ENCODE peak calls at places on chromosome 17, in five cellular contexts. D, N, E, Z and P are unnamed samples.
A peak's percentile ranks its signal among the peaks of the same experiment; 100 is the strongest.

GRCh38 chr17:32609085-32609484 is 122.3 kb downstream of the CDK5R1 start:
- DNase-seq in D (peak; percentile 68), N (peak; percentile 55), E (peak; percentile 60), Z (peak; percentile 15), P (no peak)

GRCh38 chr17:45790296-45790922 is 6.3 kb downstream of the CRHR1 start:
- DNase-seq in D (no peak), N (no peak), E (no peak), Z (no peak), P (no peak)

GRCh38 chr17:77640242-77640641 is 318.3 kb upstream of the TNRC6C start:
- DNase-seq in D (no peak), N (no peak), E (no peak), Z (no peak), P (no peak)

GRCh38 chr17:81466564-81467472 is 45.8 kb downstream of the ACTG1 start:
- DNase-seq in D (no peak), N (no peak), E (no peak), Z (no peak), P (no peak)

GRCh38 chr17:728911-729310 is 3.5 kb upstream of the TLCD3A start:
- DNase-seq in D (peak; percentile 91), N (no peak), E (no peak), Z (no peak), P (no peak)

GRCh38 chr17:7703584-7704574 is 1.1 kb upstream of the EFNB3 start:
- DNase-seq in D (no peak), N (no peak), E (no peak), Z (peak; percentile 32), P (peak; percentile 71)

GRCh38 chr17:6534846-6535514 is 21.4 kb downstream of the PITPNM3 start:
- DNase-seq in D (no peak), N (no peak), E (no peak), Z (no peak), P (no peak)

GRCh38 chr17:28896491-28896883 is 1.0 kb downstream of the FLOT2 start:
- DNase-seq in D (peak; percentile 18), N (no peak), E (no peak), Z (peak; percentile 23), P (no peak)

GRCh38 chr17:36593651-36594316 is 2.1 kb downstream of the DHRS11 start:
- DNase-seq in D (no peak), N (no peak), E (no peak), Z (no peak), P (no peak)

GRCh38 chr17:57966875-57967274 is 11.7 kb upstream of the CUEDC1 start:
- DNase-seq in D (no peak), N (no peak), E (no peak), Z (no peak), P (no peak)

GRCh38 chr17:19781488-19782458 is 33.7 kb upstream of the ALDH3A1 start:
- DNase-seq in D (no peak), N (no peak), E (no peak), Z (no peak), P (no peak)

GRCh38 chr17:67759355-67760171 is 41.8 kb downstream of the NOL11 start:
- DNase-seq in D (no peak), N (no peak), E (no peak), Z (no peak), P (no peak)

GRCh38 chr17:17883801-17884200 is 47.0 kb upstream of the SREBF1 start:
- DNase-seq in D (no peak), N (no peak), E (no peak), Z (no peak), P (no peak)

GRCh38 chr17:75941442-75941819 is 589 bp upstream of the FBF1 start:
- DNase-seq in D (no peak), N (no peak), E (no peak), Z (no peak), P (no peak)

GRCh38 chr17:79919164-79919585 is 79.9 kb upstream of the CBX4 start:
- DNase-seq in D (peak; percentile 98), N (peak; percentile 97), E (no peak), Z (no peak), P (peak; percentile 87)

GRCh38 chr17:386145-386876 is 33.7 kb upstream of the RPH3AL start:
- DNase-seq in D (peak; percentile 49), N (peak; percentile 93), E (peak; percentile 62), Z (peak; percentile 69), P (no peak)

GRCh38 chr17:64635647-64636305 is 26.3 kb downstream of the SMURF2 start:
- DNase-seq in D (peak; percentile 54), N (no peak), E (no peak), Z (peak; percentile 80), P (no peak)

GRCh38 chr17:44039829-44040635 is 25.3 kb upstream of the TMEM101 start:
- DNase-seq in D (no peak), N (no peak), E (no peak), Z (no peak), P (no peak)

GRCh38 chr17:4599505-4600281 is 15.4 kb downstream of the SMTNL2 start:
- DNase-seq in D (no peak), N (no peak), E (no peak), Z (no peak), P (no peak)

GRCh38 chr17:36657390-36657762 is 56.0 kb downstream of the MRM1 start:
- DNase-seq in D (no peak), N (no peak), E (no peak), Z (no peak), P (no peak)

GRCh38 chr17:82357394-82357793 is 1.7 kb upstream of the TEX19 start:
- DNase-seq in D (no peak), N (no peak), E (no peak), Z (no peak), P (no peak)

GRCh38 chr17:80063815-80064585 is 27.6 kb downstream of the CCDC40 start:
- DNase-seq in D (peak; percentile 83), N (peak; percentile 58), E (no peak), Z (peak; percentile 48), P (no peak)

GRCh38 chr17:44324092-44324570 is 492 bp downstream of the SLC25A39 start:
- DNase-seq in D (no peak), N (no peak), E (no peak), Z (no peak), P (no peak)

GRCh38 chr17:77889866-77890760 is 68.4 kb upstream of the TNRC6C start:
- DNase-seq in D (no peak), N (no peak), E (no peak), Z (no peak), P (no peak)

GRCh38 chr17:48522990-48523389 is 7.8 kb downstream of the HOXB1 start:
- DNase-seq in D (no peak), N (no peak), E (no peak), Z (no peak), P (no peak)

GRCh38 chr17:78132086-78132676 is 1.6 kb downstream of the TMC8 start:
- DNase-seq in D (no peak), N (peak; percentile 82), E (peak; percentile 54), Z (no peak), P (no peak)

GRCh38 chr17:49260011-49260921 is 29.7 kb upstream of the PHOSPHO1 start:
- DNase-seq in D (peak; percentile 82), N (peak; percentile 72), E (peak; percentile 28), Z (peak; percentile 95), P (peak; percentile 79)

GRCh38 chr17:79811036-79811887 is 14.4 kb upstream of the CBX8 start:
- DNase-seq in D (peak; percentile 61), N (peak; percentile 66), E (no peak), Z (peak; percentile 64), P (no peak)

GRCh38 chr17:75877752-75878173 is 618 bp downstream of the TRIM47 start:
- DNase-seq in D (peak; percentile 76), N (peak; percentile 92), E (peak; percentile 63), Z (peak; percentile 77), P (no peak)

GRCh38 chr17:73758245-73758644 is 114.0 kb upstream of the SDK2 start:
- DNase-seq in D (no peak), N (no peak), E (no peak), Z (no peak), P (no peak)

GRCh38 chr17:65039349-65039988 is 17.1 kb downstream of the GNA13 start:
- DNase-seq in D (peak; percentile 52), N (no peak), E (no peak), Z (no peak), P (no peak)

GRCh38 chr17:10247806-10248334 is 49.5 kb upstream of the GAS7 start:
- DNase-seq in D (no peak), N (no peak), E (no peak), Z (no peak), P (no peak)

GRCh38 chr17:18002171-18002570 is 29.5 kb downstream of the DRC3 start:
- DNase-seq in D (no peak), N (no peak), E (no peak), Z (no peak), P (no peak)

GRCh38 chr17:57305918-57306317 is 49.6 kb downstream of the MSI2 start:
- DNase-seq in D (no peak), N (no peak), E (no peak), Z (no peak), P (no peak)

GRCh38 chr17:82101767-82102679 is 4.0 kb upstream of the FASN start:
- DNase-seq in D (no peak), N (peak; percentile 45), E (no peak), Z (no peak), P (no peak)